ENCODE peak calls at places on chromosome 6, in eight cellular contexts. A is OCI-LY7; Y is aorta; M is tibial artery; S is naive thymus-derived CD4-positive, alpha-beta T cell; R is prostate gland; Z is endodermal cell; X is CD8-positive, alpha-beta memory T cell. F is an unnamed sample.

GRCh38 chr6:147525519-147526209 is 17.2 kb downstream of the SAMD5 start:
- DNase-seq in X (no peak), Z (no peak), A (no peak), R (no peak), M (no peak), Y (no peak), S (no peak), F (no peak)

GRCh38 chr6:112180095-112180820 is 74.1 kb downstream of the LAMA4 start:
- DNase-seq in R (peak; percentile 78), S (peak; percentile 30), M (no peak), Z (peak; percentile 66), A (peak; percentile 78), X (peak; percentile 65), Y (no peak), F (no peak)

GRCh38 chr6:157715766-157716171 is 107.3 kb upstream of the SNX9 start:
- DNase-seq in M (peak; percentile 90), Z (no peak), A (no peak), S (no peak), X (no peak), Y (no peak), R (no peak), F (peak; percentile 85)

GRCh38 chr6:159107451-159108260 is 61.5 kb upstream of the FNDC1 start:
- DNase-seq in S (peak; percentile 58), A (peak; percentile 98), X (peak; percentile 80), Z (peak; percentile 44), R (no peak), M (peak; percentile 42), Y (no peak), F (no peak)

GRCh38 chr6:36033935-36034334 is 6.3 kb downstream of the MAPK14 start:
- DNase-seq in R (no peak), S (no peak), A (no peak), X (no peak), M (no peak), Y (no peak), Z (no peak), F (no peak)

GRCh38 chr6:41878961-41879405 is 16.2 kb downstream of the USP49 start:
- DNase-seq in Y (no peak), X (no peak), M (no peak), Z (no peak), R (no peak), A (no peak), S (no peak), F (no peak)

GRCh38 chr6:141809901-141810300 is 322.8 kb upstream of the GJE1 start:
- DNase-seq in S (no peak), M (no peak), R (no peak), Y (no peak), Z (no peak), X (no peak), A (no peak), F (no peak)

GRCh38 chr6:134175532-134176282 is 123.3 kb upstream of the SLC2A12 start:
- DNase-seq in S (no peak), Z (peak; percentile 88), A (no peak), M (peak; percentile 90), Y (peak; percentile 94), R (peak; percentile 65), X (no peak), F (peak; percentile 85)

GRCh38 chr6:53741417-53741816 is 53.4 kb upstream of the LRRC1 start:
- DNase-seq in R (no peak), S (no peak), M (no peak), X (no peak), A (no peak), Z (no peak), Y (no peak), F (no peak)

GRCh38 chr6:2124260-2124709 is 121.1 kb downstream of the GMDS start:
- DNase-seq in X (no peak), Y (no peak), S (no peak), Z (no peak), M (no peak), A (no peak), R (no peak), F (no peak)

GRCh38 chr6:159535629-159536028 is 157.4 kb downstream of the SOD2 start:
- DNase-seq in R (no peak), A (no peak), Y (no peak), Z (no peak), S (no peak), M (no peak), X (no peak), F (no peak)

GRCh38 chr6:44733868-44734267 is 346.4 kb downstream of the CDC5L start:
- DNase-seq in Z (no peak), S (no peak), M (no peak), Y (no peak), A (no peak), R (peak; percentile 88), X (no peak), F (no peak)

GRCh38 chr6:160447350-160447749 is 99.2 kb downstream of the SLC22A3 start:
- DNase-seq in A (no peak), Y (no peak), Z (no peak), S (no peak), R (no peak), X (no peak), M (no peak), F (no peak)

GRCh38 chr6:138945354-138945753 is 42.7 kb downstream of the REPS1 start:
- DNase-seq in A (no peak), X (no peak), R (no peak), Y (no peak), M (no peak), S (no peak), Z (peak; percentile 56), F (no peak)

GRCh38 chr6:166307082-166307980 is 861 bp downstream of the PRR18 start:
- DNase-seq in Z (peak; percentile 91), X (no peak), S (no peak), R (no peak), A (no peak), M (no peak), Y (no peak), F (no peak)

GRCh38 chr6:16742116-16742515 is 19.1 kb downstream of the ATXN1 start:
- DNase-seq in Y (no peak), A (no peak), Z (no peak), M (no peak), X (no peak), R (no peak), S (no peak), F (no peak)

GRCh38 chr6:76835289-76835688 is 628.0 kb downstream of the HTR1B start:
- DNase-seq in M (no peak), S (no peak), R (no peak), Y (no peak), Z (no peak), X (no peak), A (no peak), F (no peak)

GRCh38 chr6:168093634-168094033 is 14.6 kb upstream of the FRMD1 start:
- DNase-seq in X (no peak), Y (peak; percentile 26), S (no peak), M (no peak), A (no peak), Z (no peak), R (no peak), F (no peak)

GRCh38 chr6:84635081-84635745 is 129.2 kb downstream of the TBX18 start:
- DNase-seq in Y (no peak), M (no peak), A (no peak), X (no peak), S (no peak), Z (no peak), R (no peak), F (no peak)

GRCh38 chr6:69584536-69584912 is 212.3 kb downstream of the LMBRD1 start:
- DNase-seq in Y (no peak), A (no peak), Z (no peak), M (no peak), R (no peak), X (no peak), S (no peak), F (no peak)

GRCh38 chr6:2477723-2478122 is 232.3 kb upstream of the GMDS start:
- DNase-seq in Z (no peak), S (no peak), Y (no peak), M (no peak), R (peak; percentile 31), X (no peak), A (no peak), F (no peak)

GRCh38 chr6:160795716-160796115 is 93.7 kb downstream of the PLG start:
- DNase-seq in M (no peak), X (no peak), Y (no peak), R (no peak), A (no peak), Z (no peak), S (no peak), F (no peak)

GRCh38 chr6:8539446-8539845 is 104.1 kb upstream of the SLC35B3 start:
- DNase-seq in S (no peak), Y (no peak), Z (no peak), A (peak; percentile 10), M (no peak), R (no peak), X (no peak), F (no peak)

DNA sequence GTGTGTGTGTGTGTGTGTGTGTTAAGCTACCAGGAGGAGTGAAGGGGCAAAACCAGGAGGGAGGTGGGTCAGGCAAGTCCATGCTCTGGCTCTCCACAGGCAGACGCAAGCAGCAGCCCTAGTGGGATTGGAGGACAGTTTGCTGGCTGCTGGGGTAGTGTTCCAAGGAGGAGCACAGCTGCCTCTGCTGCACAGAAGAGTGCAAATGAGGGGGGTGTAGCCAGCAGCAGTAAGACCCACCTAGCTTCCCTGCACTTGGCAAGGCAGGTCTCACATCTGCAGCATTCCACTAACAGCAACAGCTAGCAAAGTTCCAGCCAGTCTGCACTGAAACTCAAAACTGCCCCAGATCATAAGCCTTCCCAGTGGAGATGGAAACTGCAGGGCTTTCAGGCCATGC is 405.0 kb downstream of the UTRN start:
- DNase-seq in R (no peak), Y (no peak), S (no peak), A (no peak), X (no peak), M (no peak), Z (no peak), F (no peak)
- H3K9me3 ChIP-seq in R (no peaks in the 10 kb centered on the region), Y (no peaks in the 10 kb centered on the region), S (no peaks in the 10 kb centered on the region), A (no peaks in the 10 kb centered on the region), X (peaks cover 7% of the 10 kb centered on the region), M (no peaks in the 10 kb centered on the region), Z (peaks cover 39% of the 10 kb centered on the region), F (no peaks in the 10 kb centered on the region)

GRCh38 chr6:152859225-152859624 is 108.6 kb downstream of the VIP start:
- DNase-seq in R (no peak), Z (no peak), X (no peak), Y (no peak), S (no peak), M (no peak), A (no peak), F (no peak)

GRCh38 chr6:152858151-152858550 is 107.6 kb downstream of the VIP start:
- DNase-seq in Z (no peak), R (no peak), A (no peak), M (no peak), Y (no peak), S (no peak), X (no peak), F (no peak)

GRCh38 chr6:152863618-152864326 is 113.2 kb downstream of the VIP start:
- DNase-seq in M (no peak), Z (peak; percentile 80), Y (no peak), X (peak; percentile 39), R (peak; percentile 69), S (peak; percentile 25), A (peak; percentile 73), F (no peak)
- H3K4me3 ChIP-seq in M (no peak overlapping the region), Z (no peak overlapping the region), Y (no peak overlapping the region), X (no peak overlapping the region), R (no peak overlapping the region), S (no peak overlapping the region), A (no peak overlapping the region), F (no peak overlapping the region)

GRCh38 chr6:137175157-137175889 is 1.9 kb upstream of the IL22RA2 start:
- DNase-seq in R (no peak), S (no peak), Y (no peak), X (no peak), Z (no peak), M (no peak), A (no peak), F (no peak)
- H3K9me3 ChIP-seq in R (no peaks in the 10 kb centered on the region), S (no peaks in the 10 kb centered on the region), Y (no peaks in the 10 kb centered on the region), X (no peaks in the 10 kb centered on the region), Z (peaks cover 17% of the 10 kb centered on the region), M (no peaks in the 10 kb centered on the region), A (peaks cover 6% of the 10 kb centered on the region), F (no peaks in the 10 kb centered on the region)

GRCh38 chr6:129675669-129676472 is 34.1 kb downstream of the ARHGAP18 start:
- DNase-seq in X (no peak), Y (no peak), M (no peak), A (no peak), R (no peak), Z (no peak), S (no peak), F (no peak)
- H3K4me3 ChIP-seq in X (no peak overlapping the region), Y (no peak overlapping the region), M (no peak overlapping the region), A (no peak overlapping the region), R (no peak overlapping the region), Z (no peak overlapping the region), S (no peak overlapping the region), F (no peak overlapping the region)

F was measured in suprapubic skin.